ENCODE peak calls at places on chromosomes 2 and 18, in ten cellular contexts. One of them, this sample, is unnamed.
A peak's percentile ranks its signal among the peaks of the same experiment; 100 is the strongest.

GRCh38 chr2:240624950-240625621 is at the start of gene GPR35:
- DNase-seq in AG04450: no peak
- DNase-seq in heart right ventricle: no peak
- DNase-seq in astrocyte of the spinal cord: peak; percentile 46
- DNase-seq in IMR-90: peak; percentile 43
- DNase-seq in endodermal cell: peak; percentile 56
- DNase-seq in epithelial cell of proximal tubule: no peak
- DNase-seq in stomach: peak; percentile 47
- DNase-seq in cardiac muscle cell: peak; percentile 37
- DNase-seq in BJ: peak; percentile 23
- DNase-seq in this sample: no peak

GRCh38 chr18:32530947-32531651 is 60.4 kb upstream of the GAREM1 start:
- DNase-seq in epithelial cell of proximal tubule: peak; percentile 74
- DNase-seq in cardiac muscle cell: peak; percentile 64
- DNase-seq in astrocyte of the spinal cord: peak; percentile 54
- DNase-seq in IMR-90: peak; percentile 36
- DNase-seq in heart right ventricle: no peak
- DNase-seq in endodermal cell: no peak
- DNase-seq in stomach: no peak
- DNase-seq in AG04450: no peak
- DNase-seq in BJ: no peak
- DNase-seq in this sample: no peak

GRCh38 chr2:177758591-177759371 is 313.8 kb downstream of the PDE11A start:
- DNase-seq in BJ: no peak
- DNase-seq in IMR-90: peak; percentile 42
- DNase-seq in AG04450: no peak
- DNase-seq in cardiac muscle cell: peak; percentile 70
- DNase-seq in epithelial cell of proximal tubule: no peak
- DNase-seq in stomach: no peak
- DNase-seq in astrocyte of the spinal cord: peak; percentile 63
- DNase-seq in endodermal cell: peak; percentile 82
- DNase-seq in heart right ventricle: no peak
- DNase-seq in this sample: no peak

GRCh38 chr2:50711714-50712113 is 320.2 kb downstream of the NRXN1 start:
- DNase-seq in epithelial cell of proximal tubule: no peak
- DNase-seq in BJ: no peak
- DNase-seq in cardiac muscle cell: no peak
- DNase-seq in stomach: no peak
- DNase-seq in AG04450: no peak
- DNase-seq in IMR-90: no peak
- DNase-seq in heart right ventricle: no peak
- DNase-seq in endodermal cell: no peak
- DNase-seq in astrocyte of the spinal cord: no peak
- DNase-seq in this sample: no peak

GRCh38 chr2:9158786-9159779 is 47.5 kb upstream of the ASAP2 start:
- DNase-seq in endodermal cell: no peak
- DNase-seq in heart right ventricle: no peak
- DNase-seq in cardiac muscle cell: no peak
- DNase-seq in epithelial cell of proximal tubule: no peak
- DNase-seq in BJ: no peak
- DNase-seq in astrocyte of the spinal cord: no peak
- DNase-seq in IMR-90: no peak
- DNase-seq in AG04450: no peak
- DNase-seq in stomach: no peak
- DNase-seq in this sample: no peak

GRCh38 chr2:120761911-120762310 is 26.2 kb downstream of the GLI2 start:
- DNase-seq in IMR-90: no peak
- DNase-seq in AG04450: no peak
- DNase-seq in stomach: no peak
- DNase-seq in astrocyte of the spinal cord: no peak
- DNase-seq in BJ: no peak
- DNase-seq in endodermal cell: no peak
- DNase-seq in epithelial cell of proximal tubule: no peak
- DNase-seq in heart right ventricle: no peak
- DNase-seq in cardiac muscle cell: no peak
- DNase-seq in this sample: peak; percentile 29

GRCh38 chr2:11498543-11499034 is 32.6 kb upstream of the E2F6 start:
- DNase-seq in heart right ventricle: peak; percentile 86
- DNase-seq in astrocyte of the spinal cord: no peak
- DNase-seq in IMR-90: no peak
- DNase-seq in endodermal cell: no peak
- DNase-seq in epithelial cell of proximal tubule: no peak
- DNase-seq in stomach: peak; percentile 81
- DNase-seq in BJ: no peak
- DNase-seq in cardiac muscle cell: no peak
- DNase-seq in AG04450: no peak
- DNase-seq in this sample: peak; percentile 94

GRCh38 chr2:159982270-159982669 is 80.1 kb downstream of the PLA2R1 start:
- DNase-seq in heart right ventricle: no peak
- DNase-seq in astrocyte of the spinal cord: peak; percentile 91
- DNase-seq in endodermal cell: peak; percentile 85
- DNase-seq in epithelial cell of proximal tubule: peak; percentile 53
- DNase-seq in AG04450: no peak
- DNase-seq in BJ: peak; percentile 71
- DNase-seq in cardiac muscle cell: peak; percentile 77
- DNase-seq in stomach: no peak
- DNase-seq in IMR-90: peak; percentile 64
- DNase-seq in this sample: no peak

GRCh38 chr2:189933911-189934399 is 128.6 kb downstream of the MSTN start:
- DNase-seq in BJ: peak; percentile 79
- DNase-seq in cardiac muscle cell: peak; percentile 75
- DNase-seq in AG04450: peak; percentile 76
- DNase-seq in endodermal cell: no peak
- DNase-seq in astrocyte of the spinal cord: peak; percentile 84
- DNase-seq in stomach: no peak
- DNase-seq in IMR-90: peak; percentile 93
- DNase-seq in epithelial cell of proximal tubule: peak; percentile 2
- DNase-seq in heart right ventricle: no peak
- DNase-seq in this sample: no peak

GRCh38 chr2:24543252-24543651 is 52.2 kb downstream of the NCOA1 start:
- DNase-seq in IMR-90: no peak
- DNase-seq in AG04450: no peak
- DNase-seq in BJ: no peak
- DNase-seq in endodermal cell: peak; percentile 61
- DNase-seq in epithelial cell of proximal tubule: no peak
- DNase-seq in stomach: no peak
- DNase-seq in cardiac muscle cell: no peak
- DNase-seq in heart right ventricle: no peak
- DNase-seq in astrocyte of the spinal cord: no peak
- DNase-seq in this sample: no peak
- TF ChIP-seq CTCF in IMR-90: no peak
- TF ChIP-seq CTCF in AG04450: peak; percentile 16
- TF ChIP-seq CTCF in BJ: peak; percentile 18
- TF ChIP-seq CTCF in endodermal cell: peak; percentile 68
- TF ChIP-seq CTCF in epithelial cell of proximal tubule: peak; percentile 35
- TF ChIP-seq CTCF in stomach: no peak
- TF ChIP-seq CTCF in cardiac muscle cell: peak; percentile 15
- TF ChIP-seq CTCF in heart right ventricle: peak; percentile 35
- TF ChIP-seq CTCF in astrocyte of the spinal cord: peak; percentile 14
- TF ChIP-seq CTCF in this sample: peak; percentile 28

GRCh38 chr18:11548940-11549551 is 60.4 kb upstream of the SLC35G4 start:
- DNase-seq in heart right ventricle: no peak
- DNase-seq in AG04450: no peak
- DNase-seq in cardiac muscle cell: no peak
- DNase-seq in endodermal cell: no peak
- DNase-seq in BJ: no peak
- DNase-seq in astrocyte of the spinal cord: no peak
- DNase-seq in stomach: no peak
- DNase-seq in epithelial cell of proximal tubule: no peak
- DNase-seq in IMR-90: no peak
- DNase-seq in this sample: no peak
- TF ChIP-seq CTCF in heart right ventricle: no peak
- TF ChIP-seq CTCF in AG04450: peak; percentile 13
- TF ChIP-seq CTCF in cardiac muscle cell: no peak
- TF ChIP-seq CTCF in endodermal cell: peak; percentile 48
- TF ChIP-seq CTCF in BJ: no peak
- TF ChIP-seq CTCF in astrocyte of the spinal cord: no peak
- TF ChIP-seq CTCF in stomach: no peak
- TF ChIP-seq CTCF in epithelial cell of proximal tubule: no peak
- TF ChIP-seq CTCF in IMR-90: no peak
- TF ChIP-seq CTCF in this sample: no peak

GRCh38 chr2:239319261-239319661 is 81.6 kb downstream of the HDAC4 start:
- DNase-seq in endodermal cell: peak; percentile 44
- DNase-seq in heart right ventricle: no peak
- DNase-seq in cardiac muscle cell: no peak
- DNase-seq in stomach: peak; percentile 63
- DNase-seq in astrocyte of the spinal cord: peak; percentile 75
- DNase-seq in IMR-90: peak; percentile 18
- DNase-seq in BJ: no peak
- DNase-seq in epithelial cell of proximal tubule: no peak
- DNase-seq in AG04450: no peak
- DNase-seq in this sample: no peak

GRCh38 chr2:239318790-239319189 is 82.0 kb downstream of the HDAC4 start:
- DNase-seq in endodermal cell: peak; percentile 13
- DNase-seq in cardiac muscle cell: no peak
- DNase-seq in stomach: peak; percentile 9
- DNase-seq in heart right ventricle: no peak
- DNase-seq in epithelial cell of proximal tubule: no peak
- DNase-seq in IMR-90: peak; percentile 20
- DNase-seq in astrocyte of the spinal cord: peak; percentile 36
- DNase-seq in AG04450: no peak
- DNase-seq in BJ: no peak
- DNase-seq in this sample: no peak

GRCh38 chr2:239318091-239318725 is 82.6 kb downstream of the HDAC4 start:
- DNase-seq in IMR-90: no peak
- DNase-seq in endodermal cell: peak; percentile 14
- DNase-seq in cardiac muscle cell: no peak
- DNase-seq in astrocyte of the spinal cord: no peak
- DNase-seq in epithelial cell of proximal tubule: no peak
- DNase-seq in AG04450: no peak
- DNase-seq in heart right ventricle: no peak
- DNase-seq in stomach: peak; percentile 5
- DNase-seq in BJ: no peak
- DNase-seq in this sample: no peak

GRCh38 chr2:239315308-239315707 is 85.5 kb downstream of the HDAC4 start:
- DNase-seq in epithelial cell of proximal tubule: no peak
- DNase-seq in astrocyte of the spinal cord: no peak
- DNase-seq in AG04450: no peak
- DNase-seq in endodermal cell: no peak
- DNase-seq in IMR-90: no peak
- DNase-seq in cardiac muscle cell: no peak
- DNase-seq in heart right ventricle: no peak
- DNase-seq in BJ: no peak
- DNase-seq in stomach: peak; percentile 3
- DNase-seq in this sample: peak; percentile 7

DNA sequence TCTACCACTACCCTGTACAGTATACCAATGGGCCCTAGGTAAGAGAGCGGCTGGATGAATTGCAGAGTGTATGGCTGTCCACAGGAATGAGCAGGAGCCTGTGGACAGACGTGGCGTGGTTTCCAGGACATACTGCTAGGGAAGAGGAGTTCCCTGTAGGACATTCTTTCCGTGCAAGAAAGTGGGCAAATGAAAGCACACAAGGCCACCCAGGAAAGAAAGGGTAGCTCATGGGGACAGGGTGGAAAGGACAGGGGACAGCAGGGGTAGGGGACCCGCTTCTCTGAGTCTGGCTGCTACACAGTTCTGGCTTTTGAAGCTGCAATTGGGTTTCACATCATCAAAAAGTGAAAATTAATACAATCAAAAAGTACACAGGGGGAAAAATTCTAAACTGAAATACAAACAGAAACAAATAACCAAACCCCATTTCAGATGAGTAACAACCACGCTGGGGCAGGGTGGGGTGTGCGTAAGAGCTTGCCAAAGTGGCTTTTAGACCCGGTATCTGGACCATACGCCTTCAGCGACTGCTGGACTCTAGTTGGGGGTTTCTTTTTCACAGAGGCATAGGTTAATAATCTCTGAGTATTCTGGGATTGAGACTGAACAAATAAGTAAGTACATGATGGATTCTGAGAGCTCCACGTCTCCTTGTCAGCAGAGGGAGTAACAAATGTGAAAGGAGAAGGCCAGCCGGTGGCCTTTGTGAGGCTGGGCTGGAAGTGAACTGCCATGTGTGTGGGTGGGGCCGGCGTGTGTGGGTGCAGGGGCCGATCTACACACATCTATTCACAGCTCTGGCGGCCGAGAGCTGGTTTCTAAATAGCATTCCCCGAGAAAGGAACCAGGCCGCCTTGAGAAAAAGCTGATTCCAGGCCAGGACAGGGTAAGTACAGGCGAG is 84.0 kb downstream of the HDAC4 start:
- DNase-seq in endodermal cell: peak; percentile 8
- DNase-seq in heart right ventricle: peak; percentile 77
- DNase-seq in stomach: peak; percentile 63
- DNase-seq in BJ: no peak
- DNase-seq in epithelial cell of proximal tubule: no peak
- DNase-seq in IMR-90: peak; percentile 41
- DNase-seq in AG04450: no peak
- DNase-seq in astrocyte of the spinal cord: peak; percentile 43
- DNase-seq in cardiac muscle cell: peak; percentile 76
- DNase-seq in this sample: peak; percentile 86
- TF ChIP-seq CTCF in endodermal cell: no peak
- TF ChIP-seq CTCF in heart right ventricle: peak; percentile 49
- TF ChIP-seq CTCF in stomach: no peak
- TF ChIP-seq CTCF in BJ: peak; percentile 1
- TF ChIP-seq CTCF in epithelial cell of proximal tubule: no peak
- TF ChIP-seq CTCF in IMR-90: no peak
- TF ChIP-seq CTCF in AG04450: no peak
- TF ChIP-seq CTCF in astrocyte of the spinal cord: no peak
- TF ChIP-seq CTCF in cardiac muscle cell: no peak
- TF ChIP-seq CTCF in this sample: no peak

DNA sequence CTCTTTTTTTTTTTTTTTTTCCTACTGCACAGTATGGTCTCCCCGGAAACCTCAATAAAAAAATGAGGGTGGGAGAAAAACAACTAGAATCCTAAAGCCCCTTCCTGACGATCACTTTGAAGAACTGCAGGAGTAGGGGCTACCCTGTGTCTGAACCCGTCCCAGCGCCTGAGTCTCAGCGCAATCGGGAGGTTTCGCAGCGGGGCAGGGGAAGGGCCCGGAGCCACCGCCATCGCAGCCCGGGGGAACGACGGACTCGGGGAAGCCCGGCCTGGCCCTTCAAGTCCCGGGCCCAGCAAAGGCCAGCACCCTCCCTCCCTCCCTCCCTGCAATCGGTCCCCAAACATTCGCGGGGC is 406 bp downstream of the NARS1 start:
- DNase-seq in astrocyte of the spinal cord: no peak
- DNase-seq in cardiac muscle cell: peak; percentile 16
- DNase-seq in AG04450: no peak
- DNase-seq in stomach: peak; percentile 28
- DNase-seq in heart right ventricle: no peak
- DNase-seq in BJ: no peak
- DNase-seq in IMR-90: no peak
- DNase-seq in endodermal cell: no peak
- DNase-seq in epithelial cell of proximal tubule: no peak
- DNase-seq in this sample: no peak
- TF ChIP-seq CTCF in astrocyte of the spinal cord: no peak
- TF ChIP-seq CTCF in cardiac muscle cell: no peak
- TF ChIP-seq CTCF in AG04450: no peak
- TF ChIP-seq CTCF in stomach: no peak
- TF ChIP-seq CTCF in heart right ventricle: no peak
- TF ChIP-seq CTCF in BJ: no peak
- TF ChIP-seq CTCF in IMR-90: no peak
- TF ChIP-seq CTCF in endodermal cell: no peak
- TF ChIP-seq CTCF in epithelial cell of proximal tubule: no peak
- TF ChIP-seq CTCF in this sample: no peak

GRCh38 chr18:48764452-48764851 is 186.3 kb downstream of the SMAD7 start:
- DNase-seq in IMR-90: no peak
- DNase-seq in stomach: no peak
- DNase-seq in AG04450: no peak
- DNase-seq in heart right ventricle: no peak
- DNase-seq in endodermal cell: no peak
- DNase-seq in epithelial cell of proximal tubule: no peak
- DNase-seq in astrocyte of the spinal cord: no peak
- DNase-seq in cardiac muscle cell: no peak
- DNase-seq in BJ: no peak
- DNase-seq in this sample: no peak
- TF ChIP-seq CTCF in IMR-90: no peak
- TF ChIP-seq CTCF in stomach: no peak
- TF ChIP-seq CTCF in AG04450: no peak
- TF ChIP-seq CTCF in heart right ventricle: no peak
- TF ChIP-seq CTCF in endodermal cell: no peak
- TF ChIP-seq CTCF in epithelial cell of proximal tubule: no peak
- TF ChIP-seq CTCF in astrocyte of the spinal cord: no peak
- TF ChIP-seq CTCF in cardiac muscle cell: no peak
- TF ChIP-seq CTCF in BJ: no peak
- TF ChIP-seq CTCF in this sample: no peak